ENCODE peak calls at places on chromosome 5, in ten cellular contexts. H is A549, Z is body of pancreas, O is prostate gland, D is HepG2, V is esophagus squamous epithelium, C is heart left ventricle, B is uterus, L is K562, I is breast epithelium. X is an unnamed sample.

GRCh38 chr5:172010278-172010677 is 3.8 kb upstream of the FBXW11 start:
- DNase-seq in H (no peak), L (no peak), O (no peak), I (no peak), Z (no peak), B (no peak), V (no peak), C (no peak), D (peak), X (no peak)

GRCh38 chr5:34053133-34053532 is 10.1 kb upstream of the C1QTNF3 start:
- DNase-seq in I (no peak), D (no peak), C (no peak), O (no peak), H (no peak), L (no peak), Z (no peak), V (no peak), B (no peak), X (peak)

GRCh38 chr5:135565691-135566421 is 12.9 kb downstream of the CXCL14 start:
- DNase-seq in I (peak), V (no peak), C (peak), B (no peak), Z (peak), L (peak), O (peak), H (peak), D (peak), X (peak)

GRCh38 chr5:78907255-78907886 is 77.7 kb downstream of the ARSB start:
- DNase-seq in I (no peak), D (no peak), L (peak), H (no peak), V (no peak), B (peak), O (no peak), Z (no peak), C (peak), X (peak)

GRCh38 chr5:96439477-96440184 is 6.6 kb upstream of the PCSK1 start:
- DNase-seq in I (no peak), Z (no peak), V (no peak), L (no peak), H (no peak), O (no peak), D (no peak), C (no peak), B (no peak), X (no peak)

GRCh38 chr5:156991714-156992113 is 28.7 kb upstream of the TIMD4 start:
- DNase-seq in I (no peak), H (no peak), L (no peak), C (no peak), V (no peak), Z (no peak), O (no peak), D (peak), B (no peak), X (no peak)

GRCh38 chr5:34998058-34998789 is 49.5 kb downstream of the AGXT2 start:
- DNase-seq in V (no peak), O (no peak), D (no peak), C (no peak), B (no peak), L (no peak), Z (no peak), H (no peak), I (no peak), X (no peak)

GRCh38 chr5:62562867-62563266 is 15.8 kb upstream of the LRRC70 start:
- DNase-seq in Z (no peak), V (no peak), H (no peak), O (no peak), B (no peak), I (no peak), D (no peak), C (no peak), L (no peak), X (no peak)

GRCh38 chr5:52469420-52469819 is 318.3 kb upstream of the ITGA1 start:
- DNase-seq in I (no peak), B (no peak), O (no peak), C (no peak), Z (no peak), V (no peak), D (no peak), L (no peak), H (no peak), X (no peak)

GRCh38 chr5:6703791-6704190 is 9.4 kb upstream of the TENT4A start:
- DNase-seq in Z (no peak), B (no peak), V (no peak), C (no peak), L (no peak), D (no peak), O (no peak), I (no peak), H (no peak), X (no peak)

GRCh38 chr5:155850411-155850810 is 476.6 kb upstream of the SGCD start:
- DNase-seq in D (no peak), C (no peak), L (no peak), O (no peak), B (no peak), H (no peak), V (no peak), Z (no peak), I (no peak), X (no peak)

GRCh38 chr5:133348406-133348805 is 263.9 kb downstream of the FSTL4 start:
- DNase-seq in B (no peak), V (no peak), C (no peak), I (no peak), Z (no peak), D (no peak), H (no peak), O (no peak), L (no peak), X (no peak)

DNA sequence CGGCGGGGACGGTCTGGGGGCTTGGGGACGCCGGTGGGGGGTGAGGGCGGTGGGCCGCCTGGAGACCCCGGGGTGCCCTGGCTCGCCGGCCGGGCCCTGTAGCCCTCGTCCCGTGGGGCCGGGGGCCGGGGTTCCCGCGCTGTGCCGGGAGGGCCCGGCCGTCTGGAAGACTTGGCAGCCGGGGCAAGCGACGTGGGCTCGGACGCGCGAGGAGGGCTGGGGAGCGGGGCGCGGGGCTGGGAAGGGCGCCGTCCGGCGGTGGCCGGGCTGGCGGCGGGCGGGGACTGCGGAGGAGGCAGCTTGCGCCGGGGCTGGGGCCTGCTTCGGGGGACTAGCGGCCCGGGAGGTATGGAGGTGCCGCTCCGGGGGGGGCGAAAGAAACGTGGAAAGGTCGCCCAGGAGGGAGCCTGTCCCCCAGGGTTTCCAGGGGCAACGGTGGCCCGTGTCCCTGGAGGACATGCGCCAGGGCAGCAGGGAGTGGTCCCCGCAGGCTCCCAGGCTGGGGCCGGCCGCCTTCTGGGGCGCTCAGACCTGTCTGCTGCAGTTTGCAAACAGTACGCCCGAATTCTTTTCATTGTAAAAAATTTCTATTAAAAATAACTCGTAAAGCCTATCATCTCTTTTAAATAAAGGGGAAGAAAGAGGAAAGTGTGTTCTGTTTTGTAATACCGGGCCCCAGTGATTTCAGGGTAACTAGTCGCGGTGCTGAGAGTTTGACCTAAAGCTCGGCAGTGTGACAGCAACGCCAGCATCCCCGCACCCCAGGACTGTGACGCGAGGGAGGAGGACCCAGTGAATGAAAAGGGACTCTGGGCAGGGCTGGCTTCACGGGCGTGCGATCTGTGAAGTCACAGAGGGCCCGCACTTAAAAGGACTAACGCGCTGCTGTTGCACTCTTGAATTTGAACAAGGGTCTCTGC is 752 bp upstream of the ANKH start:
- DNase-seq in D (peak), L (peak), Z (peak), I (peak), C (peak), V (peak), H (peak), O (peak), B (peak), X (peak)
- TF ChIP-seq POLR2A in D (no peak), L (no peak), Z (peak), I (no peak), C (peak), V (peak), H (no peak), O (peak), B (peak), X (peak)

DNA sequence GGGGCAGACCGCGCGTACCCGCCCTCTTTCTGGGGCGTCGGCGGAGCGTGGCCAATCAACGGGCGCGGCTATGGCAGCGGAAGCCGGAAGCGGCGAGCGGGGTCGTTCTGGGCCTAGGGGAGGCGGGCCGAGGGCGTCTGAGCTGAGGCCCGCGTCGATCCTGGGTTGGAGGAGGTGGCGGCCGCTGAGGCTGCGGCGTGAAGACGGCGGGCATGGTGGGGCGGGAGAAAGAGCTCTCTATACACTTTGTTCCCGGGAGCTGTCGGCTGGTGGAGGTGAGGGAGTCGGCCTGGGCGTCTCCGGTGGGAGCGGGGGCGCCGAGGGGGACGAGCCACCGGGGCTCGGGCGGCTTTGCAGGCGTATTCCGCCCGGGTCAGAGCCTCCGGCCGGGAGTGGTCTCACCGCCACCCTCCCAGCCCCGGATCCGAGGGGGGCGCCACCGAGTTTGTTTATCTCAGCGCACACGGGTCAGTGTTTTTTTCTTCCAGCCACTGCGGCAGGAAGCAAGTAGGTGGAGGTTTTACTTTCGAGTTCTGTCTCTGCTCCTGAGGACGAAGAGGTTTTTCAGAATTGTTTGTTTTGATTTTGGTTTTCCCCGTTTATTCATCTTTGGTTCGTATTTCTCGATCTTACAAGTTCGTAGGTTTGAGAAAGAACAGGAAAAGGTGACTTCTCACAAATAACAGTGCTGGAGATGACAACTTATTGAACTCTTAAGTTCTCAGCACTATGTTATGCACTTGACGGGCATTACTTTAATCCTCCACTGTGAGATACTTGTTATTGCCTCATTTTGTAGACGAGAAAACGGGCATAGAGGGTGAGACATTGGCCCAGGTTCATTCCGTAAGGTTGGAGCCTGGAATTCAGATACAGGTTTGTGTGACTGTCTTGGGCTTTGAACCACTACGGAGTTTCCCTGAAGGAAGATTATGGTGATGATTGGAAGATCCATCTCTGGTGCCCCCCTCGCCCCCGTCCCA is at the start of gene MAT2B:
- DNase-seq in H (peak), B (peak), Z (peak), O (peak), L (peak), I (peak), C (peak), D (peak), V (peak), X (peak)
- TF ChIP-seq POLR2A in H (peak), B (peak), Z (peak), O (peak), L (peak), I (peak), C (peak), D (peak), V (peak), X (peak)

GRCh38 chr5:132265336-132266030 is 8.0 kb downstream of the PDLIM4 start:
- DNase-seq in H (peak), C (no peak), B (peak), V (no peak), I (no peak), L (no peak), Z (no peak), D (peak), O (peak), X (peak)
- TF ChIP-seq POLR2A in H (no peak), C (peak), B (peak), V (peak), I (peak), L (no peak), Z (peak), D (no peak), O (peak), X (no peak)

DNA sequence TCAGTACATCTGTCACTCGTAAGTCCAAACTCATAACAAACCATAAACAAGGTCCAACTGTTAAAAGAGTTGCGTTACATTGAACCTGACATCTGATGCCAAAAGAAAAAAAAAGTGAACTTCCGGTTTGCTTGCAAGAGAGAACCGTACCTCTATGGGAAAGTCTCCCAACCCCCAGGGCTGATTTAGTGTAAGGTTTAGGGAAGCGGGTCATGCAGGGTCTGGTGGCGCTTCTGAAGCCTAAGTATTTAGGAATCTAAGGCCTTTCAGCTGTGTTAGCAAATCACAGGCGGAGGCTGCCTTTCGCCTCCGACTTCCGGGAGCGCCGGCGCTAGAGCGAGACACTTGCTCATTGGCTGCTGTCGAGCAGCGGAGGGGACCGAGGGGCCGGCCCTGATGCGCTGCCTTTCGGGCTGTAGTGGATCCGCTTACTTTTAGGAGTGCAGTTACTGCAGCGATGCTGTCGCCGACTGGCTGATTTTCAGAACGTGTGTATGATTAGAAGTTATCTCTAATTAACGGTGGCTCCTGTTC is 12.0 kb upstream of the GNPDA1 start:
- DNase-seq in O (peak), B (peak), I (peak), L (peak), Z (peak), H (peak), C (peak), V (peak), D (peak), X (peak)
- TF ChIP-seq POLR2A in O (no peak), B (peak), I (no peak), L (peak), Z (peak), H (no peak), C (peak), V (peak), D (no peak), X (peak)

DNA sequence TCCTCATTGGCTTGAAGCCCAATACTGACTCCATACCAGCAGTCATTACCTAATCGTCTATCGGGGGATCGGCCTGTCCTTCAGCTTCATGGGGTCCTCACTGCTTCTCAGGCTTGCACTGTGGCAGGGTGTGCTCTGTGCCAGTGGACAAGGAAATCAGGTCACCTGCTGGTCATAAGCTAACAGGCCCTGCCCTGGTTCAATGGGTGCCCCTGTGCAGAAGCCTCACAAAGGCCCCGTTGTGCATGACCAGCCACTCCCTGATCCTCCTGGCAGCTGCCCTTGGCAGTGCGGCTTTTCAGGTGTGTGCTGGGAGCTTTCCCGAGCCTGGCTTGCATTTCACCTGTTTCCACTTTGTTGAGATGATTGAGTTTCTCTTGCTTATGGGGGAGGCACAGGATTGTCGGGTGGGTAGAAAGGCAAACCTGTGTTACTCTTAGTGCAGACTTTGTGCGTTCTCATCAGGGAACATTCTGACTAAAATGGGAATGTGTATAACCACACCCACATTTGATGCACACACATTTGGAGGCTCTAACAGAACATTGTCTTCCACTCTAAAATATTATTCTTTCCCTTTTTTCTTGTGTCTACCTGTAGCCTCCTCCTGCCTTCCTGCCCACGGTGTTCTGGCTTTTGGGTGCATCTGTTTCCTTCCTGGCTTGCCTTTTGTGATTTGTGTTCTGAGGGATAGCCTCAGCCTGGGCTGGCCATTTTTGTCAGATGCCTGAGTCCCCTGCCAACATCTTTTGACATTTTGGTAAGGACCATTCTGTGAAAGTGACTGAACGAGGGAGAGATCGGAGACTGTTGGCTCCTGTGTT is 101.1 kb downstream of the ARHGAP26 start:
- DNase-seq in V (no peak), L (no peak), C (no peak), O (peak), I (no peak), B (no peak), H (no peak), Z (peak), D (no peak), X (no peak)
- TF ChIP-seq POLR2A in V (no peak), L (no peak), C (no peak), O (no peak), I (no peak), B (no peak), H (no peak), Z (no peak), D (no peak), X (no peak)

GRCh38 chr5:160008877-160009590 is at the start of gene TTC1:
- DNase-seq in O (peak), Z (peak), I (peak), V (peak), B (peak), C (peak), H (peak), D (peak), L (peak), X (peak)
- TF ChIP-seq POLR2A in O (peak), Z (peak), I (peak), V (peak), B (peak), C (peak), H (peak), D (peak), L (peak), X (peak)

GRCh38 chr5:181241393-181241975 is 2.2 kb downstream of the RACK1 start:
- DNase-seq in L (peak), Z (no peak), V (no peak), O (no peak), B (no peak), H (no peak), C (no peak), D (peak), I (no peak), X (peak)

GRCh38 chr5:181245427-181246275 is 1.9 kb upstream of the RACK1 start:
- DNase-seq in V (no peak), L (peak), I (no peak), B (no peak), Z (peak), H (no peak), D (no peak), C (no peak), O (no peak), X (no peak)

GRCh38 chr5:181243020-181243520 is 636 bp downstream of the RACK1 start:
- DNase-seq in Z (no peak), B (no peak), C (no peak), I (no peak), L (peak), O (no peak), V (no peak), D (no peak), H (no peak), X (no peak)

GRCh38 chr5:181242031-181242451 is 1.7 kb downstream of the RACK1 start:
- DNase-seq in I (no peak), V (no peak), C (no peak), O (no peak), D (no peak), Z (no peak), B (no peak), L (no peak), H (no peak), X (no peak)

DNA sequence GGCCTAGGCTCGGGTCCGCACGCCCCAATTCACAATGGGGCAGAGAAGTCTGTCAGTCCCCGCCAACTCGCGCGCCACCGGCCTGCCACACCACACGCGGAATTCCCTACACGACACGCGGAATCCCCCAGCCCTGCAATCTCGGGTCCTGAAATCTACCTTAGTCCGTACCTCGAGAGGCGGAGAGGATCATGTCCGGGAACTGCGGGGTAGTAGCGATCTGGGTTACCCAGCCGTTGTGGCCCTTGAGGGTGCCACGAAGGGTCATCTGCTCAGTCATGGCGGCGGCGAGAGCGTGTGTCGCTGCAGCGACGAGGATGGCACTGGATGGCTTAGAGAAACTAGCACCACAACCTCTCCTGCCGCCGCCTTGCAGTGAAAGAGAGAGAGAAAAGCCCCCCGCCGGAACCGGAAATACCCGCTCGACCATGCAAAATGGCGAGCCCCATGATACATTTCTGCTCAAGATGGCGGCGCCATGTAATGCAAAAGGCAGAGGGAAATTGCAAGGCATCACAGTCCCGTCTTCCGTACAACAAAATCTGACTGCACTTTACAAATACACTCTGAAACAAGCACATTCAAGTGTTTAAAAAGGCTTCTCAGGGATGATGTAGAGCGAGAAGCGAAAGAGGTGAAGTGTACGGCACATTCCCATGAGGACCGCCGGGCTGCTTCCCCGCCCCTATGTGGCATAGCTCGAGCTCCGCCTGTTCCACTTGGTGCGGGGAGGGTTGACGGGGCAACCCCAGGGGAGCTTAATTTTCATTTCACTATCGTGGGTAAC is at the start of gene RACK1:
- DNase-seq in L (peak), B (peak), C (peak), D (peak), V (no peak), I (peak), H (peak), Z (peak), O (peak), X (peak)
- TF ChIP-seq POLR2A in L (peak), B (peak), C (peak), D (peak), V (peak), I (peak), H (peak), Z (peak), O (peak), X (peak)

X was measured in H54.